ENCODE peak calls at places on chromosomes 4 and X, in nine cellular contexts. One of them, this sample, is unnamed.
A peak's percentile ranks its signal among the peaks of the same experiment; 100 is the strongest.

GRCh38 chrX:76428243-76429130 is 977 bp downstream of the MAGEE1 start:
- DNase-seq in uterus: peak; percentile 11
- DNase-seq in GM23248: peak; percentile 0
- DNase-seq in Peyer's patch: peak; percentile 76
- DNase-seq in adrenal gland: no peak
- DNase-seq in left ventricle myocardium inferior: no peak
- DNase-seq in mesendoderm: peak; percentile 11
- DNase-seq in bronchial epithelial cell: no peak
- DNase-seq in GM06990: peak; percentile 36
- DNase-seq in this sample: peak; percentile 51

GRCh38 chrX:1582686-1583437 is 8.5 kb upstream of the AKAP17A start:
- DNase-seq in Peyer's patch: no peak
- DNase-seq in adrenal gland: no peak
- DNase-seq in uterus: no peak
- DNase-seq in bronchial epithelial cell: peak; percentile 70
- DNase-seq in GM06990: no peak
- DNase-seq in mesendoderm: no peak
- DNase-seq in left ventricle myocardium inferior: no peak
- DNase-seq in GM23248: peak; percentile 25
- DNase-seq in this sample: no peak

GRCh38 chrX:37652589-37653271 is 32.9 kb upstream of the XK start:
- DNase-seq in bronchial epithelial cell: no peak
- DNase-seq in adrenal gland: no peak
- DNase-seq in Peyer's patch: no peak
- DNase-seq in GM06990: no peak
- DNase-seq in mesendoderm: no peak
- DNase-seq in GM23248: no peak
- DNase-seq in uterus: no peak
- DNase-seq in left ventricle myocardium inferior: no peak
- DNase-seq in this sample: no peak

GRCh38 chrX:34560180-34560579 is 96.9 kb downstream of the TMEM47 start:
- DNase-seq in bronchial epithelial cell: no peak
- DNase-seq in uterus: no peak
- DNase-seq in left ventricle myocardium inferior: no peak
- DNase-seq in Peyer's patch: no peak
- DNase-seq in GM23248: no peak
- DNase-seq in mesendoderm: no peak
- DNase-seq in adrenal gland: no peak
- DNase-seq in GM06990: no peak
- DNase-seq in this sample: no peak

GRCh38 chr4:158805628-158806471 is 37.0 kb downstream of the FNIP2 start:
- DNase-seq in GM06990: no peak
- DNase-seq in GM23248: peak; percentile 15
- DNase-seq in Peyer's patch: peak; percentile 72
- DNase-seq in uterus: no peak
- DNase-seq in mesendoderm: no peak
- DNase-seq in left ventricle myocardium inferior: no peak
- DNase-seq in adrenal gland: no peak
- DNase-seq in bronchial epithelial cell: peak; percentile 95
- DNase-seq in this sample: no peak

GRCh38 chrX:40097492-40098263 is at the start of gene BCOR:
- DNase-seq in Peyer's patch: peak; percentile 86
- DNase-seq in GM06990: peak; percentile 74
- DNase-seq in adrenal gland: peak; percentile 78
- DNase-seq in left ventricle myocardium inferior: peak; percentile 73
- DNase-seq in GM23248: peak; percentile 77
- DNase-seq in mesendoderm: peak; percentile 79
- DNase-seq in uterus: peak; percentile 76
- DNase-seq in bronchial epithelial cell: no peak
- DNase-seq in this sample: peak; percentile 78

GRCh38 chr4:150072906-150073714 is 5.1 kb upstream of the DCLK2 start:
- DNase-seq in uterus: no peak
- DNase-seq in adrenal gland: no peak
- DNase-seq in GM06990: no peak
- DNase-seq in mesendoderm: no peak
- DNase-seq in left ventricle myocardium inferior: no peak
- DNase-seq in bronchial epithelial cell: peak; percentile 38
- DNase-seq in Peyer's patch: no peak
- DNase-seq in GM23248: peak; percentile 94
- DNase-seq in this sample: no peak

GRCh38 chr4:105496899-105497298 is 23.0 kb upstream of the PPA2 start:
- DNase-seq in adrenal gland: no peak
- DNase-seq in Peyer's patch: no peak
- DNase-seq in uterus: no peak
- DNase-seq in GM23248: no peak
- DNase-seq in GM06990: no peak
- DNase-seq in bronchial epithelial cell: no peak
- DNase-seq in left ventricle myocardium inferior: no peak
- DNase-seq in mesendoderm: peak; percentile 18
- DNase-seq in this sample: no peak

GRCh38 chrX:104482757-104483156 is 83.2 kb upstream of the IL1RAPL2 start:
- DNase-seq in adrenal gland: no peak
- DNase-seq in GM23248: peak; percentile 1
- DNase-seq in uterus: no peak
- DNase-seq in bronchial epithelial cell: peak; percentile 13
- DNase-seq in GM06990: no peak
- DNase-seq in mesendoderm: peak; percentile 3
- DNase-seq in Peyer's patch: no peak
- DNase-seq in left ventricle myocardium inferior: no peak
- DNase-seq in this sample: no peak

GRCh38 chr4:83364312-83364711 is 29.7 kb upstream of the HPSE start:
- DNase-seq in GM06990: no peak
- DNase-seq in mesendoderm: no peak
- DNase-seq in uterus: no peak
- DNase-seq in left ventricle myocardium inferior: no peak
- DNase-seq in bronchial epithelial cell: peak; percentile 72
- DNase-seq in adrenal gland: no peak
- DNase-seq in Peyer's patch: no peak
- DNase-seq in GM23248: no peak
- DNase-seq in this sample: no peak

GRCh38 chrX:70456256-70456655 is 11.6 kb downstream of the DLG3 start:
- DNase-seq in Peyer's patch: no peak
- DNase-seq in left ventricle myocardium inferior: no peak
- DNase-seq in uterus: no peak
- DNase-seq in mesendoderm: no peak
- DNase-seq in bronchial epithelial cell: no peak
- DNase-seq in GM23248: no peak
- DNase-seq in GM06990: no peak
- DNase-seq in adrenal gland: no peak
- DNase-seq in this sample: no peak

GRCh38 chr4:13542577-13543042 is 1.7 kb downstream of the NKX3-2 start:
- DNase-seq in GM23248: no peak
- DNase-seq in left ventricle myocardium inferior: no peak
- DNase-seq in adrenal gland: peak; percentile 42
- DNase-seq in bronchial epithelial cell: no peak
- DNase-seq in mesendoderm: no peak
- DNase-seq in Peyer's patch: no peak
- DNase-seq in uterus: no peak
- DNase-seq in GM06990: no peak
- DNase-seq in this sample: no peak

DNA sequence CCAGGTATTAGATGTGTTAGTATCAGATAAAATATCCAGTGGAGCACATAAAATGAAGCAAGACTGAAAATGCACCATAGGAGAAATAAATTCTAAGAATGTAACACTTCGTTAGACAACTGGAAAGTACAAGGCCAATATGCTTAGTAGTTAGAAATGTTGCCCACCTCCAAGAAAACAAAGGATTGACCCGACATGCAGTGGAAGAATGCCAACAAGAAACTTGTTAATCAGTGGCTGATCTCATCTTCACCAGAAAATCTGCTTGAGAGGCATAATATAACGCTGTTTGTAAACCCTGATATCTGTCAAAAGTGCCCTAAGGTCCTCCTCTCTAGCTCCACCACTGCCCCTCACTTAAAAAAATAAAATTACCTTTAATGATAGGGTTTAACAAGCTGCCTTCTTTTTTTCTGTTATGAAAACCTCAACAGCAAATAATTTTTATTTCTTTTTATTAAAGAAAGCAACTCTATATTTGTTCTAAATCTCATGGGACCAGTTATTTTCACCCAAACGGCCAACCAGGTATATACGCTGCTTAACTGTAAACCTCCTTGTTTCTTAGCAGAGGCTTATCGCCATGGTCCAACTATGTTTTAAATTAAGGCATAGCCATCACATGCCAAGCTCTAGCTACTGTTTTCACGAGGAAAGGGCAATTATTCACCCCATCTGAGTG is 1.8 kb downstream of the RASGEF1B start:
- DNase-seq in mesendoderm: peak; percentile 51
- DNase-seq in uterus: no peak
- DNase-seq in bronchial epithelial cell: no peak
- DNase-seq in adrenal gland: no peak
- DNase-seq in Peyer's patch: no peak
- DNase-seq in left ventricle myocardium inferior: no peak
- DNase-seq in GM06990: no peak
- DNase-seq in GM23248: no peak
- DNase-seq in this sample: no peak
- H3K4me3 ChIP-seq in mesendoderm: peak overlapping the region; percentile 83
- H3K4me3 ChIP-seq in uterus: no peak overlapping the region
- H3K4me3 ChIP-seq in bronchial epithelial cell: peak overlapping the region; percentile 64
- H3K4me3 ChIP-seq in adrenal gland: peak overlapping the region; percentile 91
- H3K4me3 ChIP-seq in Peyer's patch: peak overlapping the region; percentile 98
- H3K4me3 ChIP-seq in left ventricle myocardium inferior: peak overlapping the region; percentile 99
- H3K4me3 ChIP-seq in GM06990: no peak overlapping the region
- H3K4me3 ChIP-seq in GM23248: no peak overlapping the region
- H3K4me3 ChIP-seq in this sample: peak overlapping the region; percentile 96

GRCh38 chr4:88017516-88018302 is 10.3 kb downstream of the PKD2 start:
- DNase-seq in left ventricle myocardium inferior: no peak
- DNase-seq in uterus: peak; percentile 78
- DNase-seq in mesendoderm: no peak
- DNase-seq in GM06990: no peak
- DNase-seq in Peyer's patch: no peak
- DNase-seq in bronchial epithelial cell: peak; percentile 86
- DNase-seq in adrenal gland: peak; percentile 67
- DNase-seq in GM23248: peak; percentile 98
- DNase-seq in this sample: no peak

GRCh38 chr4:88027611-88028608 is 20.5 kb downstream of the PKD2 start:
- DNase-seq in mesendoderm: no peak
- DNase-seq in bronchial epithelial cell: peak; percentile 90
- DNase-seq in GM23248: peak; percentile 90
- DNase-seq in uterus: no peak
- DNase-seq in adrenal gland: no peak
- DNase-seq in GM06990: no peak
- DNase-seq in left ventricle myocardium inferior: no peak
- DNase-seq in Peyer's patch: no peak
- DNase-seq in this sample: no peak

GRCh38 chr4:88018471-88018870 is 11.0 kb downstream of the PKD2 start:
- DNase-seq in Peyer's patch: no peak
- DNase-seq in uterus: peak; percentile 70
- DNase-seq in bronchial epithelial cell: no peak
- DNase-seq in left ventricle myocardium inferior: no peak
- DNase-seq in GM23248: peak; percentile 94
- DNase-seq in adrenal gland: no peak
- DNase-seq in GM06990: no peak
- DNase-seq in mesendoderm: peak; percentile 17
- DNase-seq in this sample: no peak

GRCh38 chr4:88021824-88022223 is 14.4 kb downstream of the PKD2 start:
- DNase-seq in GM06990: no peak
- DNase-seq in Peyer's patch: no peak
- DNase-seq in GM23248: peak; percentile 23
- DNase-seq in adrenal gland: no peak
- DNase-seq in mesendoderm: no peak
- DNase-seq in left ventricle myocardium inferior: no peak
- DNase-seq in bronchial epithelial cell: no peak
- DNase-seq in uterus: peak; percentile 59
- DNase-seq in this sample: no peak

DNA sequence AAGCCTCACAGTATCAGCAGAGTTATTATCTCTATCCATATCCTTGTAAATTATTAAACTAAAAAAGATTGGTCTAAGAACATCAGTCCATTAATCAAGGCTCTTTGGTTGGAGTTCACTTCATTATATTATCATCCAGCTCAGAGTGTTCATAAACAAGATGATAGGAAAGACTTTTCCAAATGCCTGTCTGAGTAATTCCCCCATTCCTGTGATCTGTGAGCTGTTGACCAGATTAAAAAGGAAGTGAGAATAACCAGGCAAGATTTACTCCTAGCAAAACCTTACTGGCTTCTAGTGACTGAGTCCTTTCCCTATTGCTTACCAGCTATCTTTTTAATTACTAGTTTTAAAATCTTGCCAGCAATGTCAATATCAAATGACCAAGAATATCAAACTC is 14.9 kb downstream of the PKD2 start:
- DNase-seq in adrenal gland: no peak
- DNase-seq in left ventricle myocardium inferior: no peak
- DNase-seq in Peyer's patch: no peak
- DNase-seq in uterus: no peak
- DNase-seq in GM23248: no peak
- DNase-seq in bronchial epithelial cell: no peak
- DNase-seq in mesendoderm: no peak
- DNase-seq in GM06990: no peak
- DNase-seq in this sample: no peak
- H3K36me3 ChIP-seq in adrenal gland: peaks cover 10% of the 10 kb centered on the region
- H3K36me3 ChIP-seq in left ventricle myocardium inferior: peaks cover 45% of the 10 kb centered on the region
- H3K36me3 ChIP-seq in Peyer's patch: no peaks in the 10 kb centered on the region
- H3K36me3 ChIP-seq in uterus: no peaks in the 10 kb centered on the region
- H3K36me3 ChIP-seq in GM23248: peaks cover 24% of the 10 kb centered on the region
- H3K36me3 ChIP-seq in bronchial epithelial cell: peaks cover 4% of the 10 kb centered on the region
- H3K36me3 ChIP-seq in mesendoderm: no peaks in the 10 kb centered on the region
- H3K36me3 ChIP-seq in GM06990: peaks cover 1% of the 10 kb centered on the region
- H3K36me3 ChIP-seq in this sample: no peaks in the 10 kb centered on the region

DNA sequence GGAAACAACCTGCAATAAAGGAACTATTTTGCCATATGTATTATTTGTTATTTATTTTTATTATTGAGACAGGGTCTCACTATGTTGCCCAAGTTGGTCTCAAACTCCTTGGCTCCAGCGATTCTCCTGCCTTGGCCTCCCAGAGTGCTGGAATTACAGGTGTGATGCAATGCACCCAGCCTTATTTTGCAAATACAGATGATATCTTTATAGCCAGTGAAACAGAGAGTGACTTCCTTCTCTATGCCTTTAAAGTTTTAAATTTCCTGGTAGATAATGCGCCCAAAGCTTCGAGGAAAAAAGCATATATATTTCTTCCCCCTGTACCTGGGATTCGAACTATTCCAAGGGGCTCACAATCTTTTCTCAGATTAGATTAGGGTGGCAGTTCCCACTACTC is 601.1 kb upstream of the HTR2C start:
- DNase-seq in bronchial epithelial cell: no peak
- DNase-seq in mesendoderm: no peak
- DNase-seq in GM06990: no peak
- DNase-seq in uterus: no peak
- DNase-seq in adrenal gland: no peak
- DNase-seq in Peyer's patch: no peak
- DNase-seq in GM23248: no peak
- DNase-seq in left ventricle myocardium inferior: no peak
- DNase-seq in this sample: no peak
- H3K27me3 ChIP-seq in bronchial epithelial cell: no peaks in the 10 kb centered on the region
- H3K27me3 ChIP-seq in mesendoderm: no peaks in the 10 kb centered on the region
- H3K27me3 ChIP-seq in GM06990: no peaks in the 10 kb centered on the region
- H3K27me3 ChIP-seq in uterus: no peaks in the 10 kb centered on the region
- H3K27me3 ChIP-seq in adrenal gland: no peaks in the 10 kb centered on the region
- H3K27me3 ChIP-seq in Peyer's patch: no peaks in the 10 kb centered on the region
- H3K27me3 ChIP-seq in GM23248: no peaks in the 10 kb centered on the region
- H3K27me3 ChIP-seq in left ventricle myocardium inferior: no peaks in the 10 kb centered on the region
- H3K27me3 ChIP-seq in this sample: no peaks in the 10 kb centered on the region

DNA sequence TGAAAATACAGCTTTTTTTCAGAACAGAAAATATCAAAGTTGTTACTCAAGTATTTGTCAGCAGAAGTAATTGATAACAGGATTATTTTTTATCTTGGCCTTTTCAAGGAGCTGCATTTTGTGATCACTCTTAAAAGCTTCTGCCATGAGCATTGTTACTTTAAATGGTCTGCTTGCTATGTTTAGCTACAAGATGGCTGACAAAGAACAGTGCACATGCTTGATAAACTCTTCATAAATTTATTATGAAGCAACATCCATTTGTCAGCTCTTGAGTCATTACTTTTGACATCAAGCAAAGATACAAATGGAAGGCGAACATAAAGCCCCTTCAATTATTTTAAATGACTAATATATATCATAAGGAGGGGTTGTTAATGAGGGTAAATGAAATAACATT is 205.4 kb upstream of the RPS6KA3 start:
- DNase-seq in left ventricle myocardium inferior: no peak
- DNase-seq in uterus: no peak
- DNase-seq in GM06990: no peak
- DNase-seq in adrenal gland: no peak
- DNase-seq in bronchial epithelial cell: no peak
- DNase-seq in GM23248: no peak
- DNase-seq in Peyer's patch: no peak
- DNase-seq in mesendoderm: no peak
- DNase-seq in this sample: no peak
- H3K4me3 ChIP-seq in left ventricle myocardium inferior: no peak overlapping the region
- H3K4me3 ChIP-seq in uterus: no peak overlapping the region
- H3K4me3 ChIP-seq in GM06990: no peak overlapping the region
- H3K4me3 ChIP-seq in adrenal gland: no peak overlapping the region
- H3K4me3 ChIP-seq in bronchial epithelial cell: no peak overlapping the region
- H3K4me3 ChIP-seq in GM23248: no peak overlapping the region
- H3K4me3 ChIP-seq in Peyer's patch: no peak overlapping the region
- H3K4me3 ChIP-seq in mesendoderm: no peak overlapping the region
- H3K4me3 ChIP-seq in this sample: no peak overlapping the region